ENCODE peak calls at places on chromosomes 2 and 18, in nine cellular contexts. One of them, this sample, is unnamed.

GRCh38 chr18:8609711-8610441 is 639 bp downstream of the RAB12 start:
- DNase-seq in breast epithelium: no peak
- DNase-seq in stimulated activated CD8-positive, alpha-beta memory T cell treated with anti-CD3 and anti-CD28 coated beads, Interleukin-12 subunit alpha, Interleukin-12 subunit beta, amount 100 ng/mL, for 1 hour: no peak
- DNase-seq in AG08396: no peak
- DNase-seq in GM12878: no peak
- DNase-seq in activated CD4-positive, alpha-beta T cell treated with anti-CD3 and anti-CD28 coated beads, Interleukin-2, amount 50 U/mL, for 1 hour: no peak
- DNase-seq in OCI-LY7: peak; percentile 40
- DNase-seq in neural crest cell: peak; percentile 10
- DNase-seq in nephron progenitor cell: peak; percentile 39
- DNase-seq in this sample: peak; percentile 69

GRCh38 chr2:133668547-133668946 is 100.3 kb upstream of the NCKAP5 start:
- DNase-seq in nephron progenitor cell: no peak
- DNase-seq in GM12878: no peak
- DNase-seq in AG08396: no peak
- DNase-seq in OCI-LY7: no peak
- DNase-seq in neural crest cell: no peak
- DNase-seq in breast epithelium: no peak
- DNase-seq in stimulated activated CD8-positive, alpha-beta memory T cell treated with anti-CD3 and anti-CD28 coated beads, Interleukin-12 subunit alpha, Interleukin-12 subunit beta, amount 100 ng/mL, for 1 hour: no peak
- DNase-seq in activated CD4-positive, alpha-beta T cell treated with anti-CD3 and anti-CD28 coated beads, Interleukin-2, amount 50 U/mL, for 1 hour: no peak
- DNase-seq in this sample: no peak

GRCh38 chr2:178211943-178212342 is 17.6 kb downstream of the OSBPL6 start:
- DNase-seq in stimulated activated CD8-positive, alpha-beta memory T cell treated with anti-CD3 and anti-CD28 coated beads, Interleukin-12 subunit alpha, Interleukin-12 subunit beta, amount 100 ng/mL, for 1 hour: no peak
- DNase-seq in neural crest cell: peak; percentile 9
- DNase-seq in activated CD4-positive, alpha-beta T cell treated with anti-CD3 and anti-CD28 coated beads, Interleukin-2, amount 50 U/mL, for 1 hour: no peak
- DNase-seq in OCI-LY7: no peak
- DNase-seq in breast epithelium: no peak
- DNase-seq in AG08396: no peak
- DNase-seq in nephron progenitor cell: no peak
- DNase-seq in GM12878: no peak
- DNase-seq in this sample: no peak

GRCh38 chr2:217909156-217909820 is 93.5 kb downstream of the TNS1 start:
- DNase-seq in nephron progenitor cell: no peak
- DNase-seq in neural crest cell: no peak
- DNase-seq in breast epithelium: no peak
- DNase-seq in AG08396: no peak
- DNase-seq in OCI-LY7: peak; percentile 20
- DNase-seq in activated CD4-positive, alpha-beta T cell treated with anti-CD3 and anti-CD28 coated beads, Interleukin-2, amount 50 U/mL, for 1 hour: no peak
- DNase-seq in GM12878: no peak
- DNase-seq in stimulated activated CD8-positive, alpha-beta memory T cell treated with anti-CD3 and anti-CD28 coated beads, Interleukin-12 subunit alpha, Interleukin-12 subunit beta, amount 100 ng/mL, for 1 hour: no peak
- DNase-seq in this sample: no peak

GRCh38 chr18:50706199-50706598 is 113.6 kb downstream of the MRO start:
- DNase-seq in nephron progenitor cell: no peak
- DNase-seq in stimulated activated CD8-positive, alpha-beta memory T cell treated with anti-CD3 and anti-CD28 coated beads, Interleukin-12 subunit alpha, Interleukin-12 subunit beta, amount 100 ng/mL, for 1 hour: no peak
- DNase-seq in GM12878: no peak
- DNase-seq in OCI-LY7: no peak
- DNase-seq in activated CD4-positive, alpha-beta T cell treated with anti-CD3 and anti-CD28 coated beads, Interleukin-2, amount 50 U/mL, for 1 hour: no peak
- DNase-seq in AG08396: no peak
- DNase-seq in breast epithelium: no peak
- DNase-seq in neural crest cell: no peak
- DNase-seq in this sample: no peak

GRCh38 chr2:46803911-46804670 is 111.5 kb downstream of the MCFD2 start:
- DNase-seq in activated CD4-positive, alpha-beta T cell treated with anti-CD3 and anti-CD28 coated beads, Interleukin-2, amount 50 U/mL, for 1 hour: no peak
- DNase-seq in nephron progenitor cell: no peak
- DNase-seq in breast epithelium: peak; percentile 85
- DNase-seq in neural crest cell: no peak
- DNase-seq in OCI-LY7: no peak
- DNase-seq in GM12878: no peak
- DNase-seq in stimulated activated CD8-positive, alpha-beta memory T cell treated with anti-CD3 and anti-CD28 coated beads, Interleukin-12 subunit alpha, Interleukin-12 subunit beta, amount 100 ng/mL, for 1 hour: no peak
- DNase-seq in AG08396: peak; percentile 83
- DNase-seq in this sample: no peak

GRCh38 chr2:120963997-120964396 is 228.3 kb downstream of the GLI2 start:
- DNase-seq in stimulated activated CD8-positive, alpha-beta memory T cell treated with anti-CD3 and anti-CD28 coated beads, Interleukin-12 subunit alpha, Interleukin-12 subunit beta, amount 100 ng/mL, for 1 hour: no peak
- DNase-seq in AG08396: no peak
- DNase-seq in activated CD4-positive, alpha-beta T cell treated with anti-CD3 and anti-CD28 coated beads, Interleukin-2, amount 50 U/mL, for 1 hour: no peak
- DNase-seq in neural crest cell: no peak
- DNase-seq in nephron progenitor cell: no peak
- DNase-seq in breast epithelium: no peak
- DNase-seq in OCI-LY7: no peak
- DNase-seq in GM12878: no peak
- DNase-seq in this sample: no peak

GRCh38 chr2:121360566-121361300 is 75.7 kb upstream of the TFCP2L1 start:
- DNase-seq in stimulated activated CD8-positive, alpha-beta memory T cell treated with anti-CD3 and anti-CD28 coated beads, Interleukin-12 subunit alpha, Interleukin-12 subunit beta, amount 100 ng/mL, for 1 hour: no peak
- DNase-seq in AG08396: peak; percentile 69
- DNase-seq in GM12878: no peak
- DNase-seq in activated CD4-positive, alpha-beta T cell treated with anti-CD3 and anti-CD28 coated beads, Interleukin-2, amount 50 U/mL, for 1 hour: no peak
- DNase-seq in neural crest cell: no peak
- DNase-seq in nephron progenitor cell: no peak
- DNase-seq in OCI-LY7: no peak
- DNase-seq in breast epithelium: peak; percentile 73
- DNase-seq in this sample: no peak

GRCh38 chr2:111662039-111662740 is 221.8 kb downstream of the ANAPC1 start:
- DNase-seq in breast epithelium: no peak
- DNase-seq in OCI-LY7: no peak
- DNase-seq in GM12878: no peak
- DNase-seq in neural crest cell: no peak
- DNase-seq in nephron progenitor cell: no peak
- DNase-seq in activated CD4-positive, alpha-beta T cell treated with anti-CD3 and anti-CD28 coated beads, Interleukin-2, amount 50 U/mL, for 1 hour: no peak
- DNase-seq in AG08396: peak; percentile 71
- DNase-seq in stimulated activated CD8-positive, alpha-beta memory T cell treated with anti-CD3 and anti-CD28 coated beads, Interleukin-12 subunit alpha, Interleukin-12 subunit beta, amount 100 ng/mL, for 1 hour: no peak
- DNase-seq in this sample: no peak

GRCh38 chr18:11114653-11115052 is 34.7 kb downstream of the PIEZO2 start:
- DNase-seq in activated CD4-positive, alpha-beta T cell treated with anti-CD3 and anti-CD28 coated beads, Interleukin-2, amount 50 U/mL, for 1 hour: no peak
- DNase-seq in stimulated activated CD8-positive, alpha-beta memory T cell treated with anti-CD3 and anti-CD28 coated beads, Interleukin-12 subunit alpha, Interleukin-12 subunit beta, amount 100 ng/mL, for 1 hour: no peak
- DNase-seq in OCI-LY7: no peak
- DNase-seq in nephron progenitor cell: no peak
- DNase-seq in AG08396: no peak
- DNase-seq in neural crest cell: no peak
- DNase-seq in breast epithelium: no peak
- DNase-seq in GM12878: no peak
- DNase-seq in this sample: no peak

GRCh38 chr2:100934504-100935371 is 67.4 kb upstream of the RPL31 start:
- DNase-seq in breast epithelium: no peak
- DNase-seq in GM12878: no peak
- DNase-seq in AG08396: no peak
- DNase-seq in neural crest cell: no peak
- DNase-seq in OCI-LY7: no peak
- DNase-seq in activated CD4-positive, alpha-beta T cell treated with anti-CD3 and anti-CD28 coated beads, Interleukin-2, amount 50 U/mL, for 1 hour: no peak
- DNase-seq in nephron progenitor cell: no peak
- DNase-seq in stimulated activated CD8-positive, alpha-beta memory T cell treated with anti-CD3 and anti-CD28 coated beads, Interleukin-12 subunit alpha, Interleukin-12 subunit beta, amount 100 ng/mL, for 1 hour: no peak
- DNase-seq in this sample: peak; percentile 29

GRCh38 chr2:183179156-183179555 is 54.9 kb downstream of the NUP35 start:
- DNase-seq in AG08396: no peak
- DNase-seq in OCI-LY7: no peak
- DNase-seq in breast epithelium: no peak
- DNase-seq in activated CD4-positive, alpha-beta T cell treated with anti-CD3 and anti-CD28 coated beads, Interleukin-2, amount 50 U/mL, for 1 hour: no peak
- DNase-seq in stimulated activated CD8-positive, alpha-beta memory T cell treated with anti-CD3 and anti-CD28 coated beads, Interleukin-12 subunit alpha, Interleukin-12 subunit beta, amount 100 ng/mL, for 1 hour: no peak
- DNase-seq in nephron progenitor cell: no peak
- DNase-seq in GM12878: no peak
- DNase-seq in neural crest cell: no peak
- DNase-seq in this sample: no peak

GRCh38 chr18:72160504-72161445 is 383.4 kb downstream of the CBLN2 start:
- DNase-seq in breast epithelium: no peak
- DNase-seq in OCI-LY7: no peak
- DNase-seq in nephron progenitor cell: no peak
- DNase-seq in neural crest cell: no peak
- DNase-seq in AG08396: no peak
- DNase-seq in stimulated activated CD8-positive, alpha-beta memory T cell treated with anti-CD3 and anti-CD28 coated beads, Interleukin-12 subunit alpha, Interleukin-12 subunit beta, amount 100 ng/mL, for 1 hour: no peak
- DNase-seq in activated CD4-positive, alpha-beta T cell treated with anti-CD3 and anti-CD28 coated beads, Interleukin-2, amount 50 U/mL, for 1 hour: no peak
- DNase-seq in GM12878: no peak
- DNase-seq in this sample: no peak

GRCh38 chr2:74708883-74709282 is 54.8 kb downstream of the SEMA4F start:
- DNase-seq in breast epithelium: no peak
- DNase-seq in stimulated activated CD8-positive, alpha-beta memory T cell treated with anti-CD3 and anti-CD28 coated beads, Interleukin-12 subunit alpha, Interleukin-12 subunit beta, amount 100 ng/mL, for 1 hour: no peak
- DNase-seq in activated CD4-positive, alpha-beta T cell treated with anti-CD3 and anti-CD28 coated beads, Interleukin-2, amount 50 U/mL, for 1 hour: no peak
- DNase-seq in GM12878: no peak
- DNase-seq in AG08396: no peak
- DNase-seq in OCI-LY7: no peak
- DNase-seq in neural crest cell: no peak
- DNase-seq in nephron progenitor cell: no peak
- DNase-seq in this sample: no peak

GRCh38 chr2:4091013-4091412 is 387.6 kb downstream of the DCDC2C start:
- DNase-seq in stimulated activated CD8-positive, alpha-beta memory T cell treated with anti-CD3 and anti-CD28 coated beads, Interleukin-12 subunit alpha, Interleukin-12 subunit beta, amount 100 ng/mL, for 1 hour: no peak
- DNase-seq in nephron progenitor cell: peak; percentile 9
- DNase-seq in OCI-LY7: no peak
- DNase-seq in neural crest cell: no peak
- DNase-seq in activated CD4-positive, alpha-beta T cell treated with anti-CD3 and anti-CD28 coated beads, Interleukin-2, amount 50 U/mL, for 1 hour: no peak
- DNase-seq in AG08396: no peak
- DNase-seq in GM12878: no peak
- DNase-seq in breast epithelium: no peak
- DNase-seq in this sample: no peak

GRCh38 chr2:214587442-214587841 is 176.6 kb downstream of the VWC2L start:
- DNase-seq in neural crest cell: peak; percentile 11
- DNase-seq in AG08396: no peak
- DNase-seq in GM12878: no peak
- DNase-seq in breast epithelium: no peak
- DNase-seq in nephron progenitor cell: peak; percentile 20
- DNase-seq in activated CD4-positive, alpha-beta T cell treated with anti-CD3 and anti-CD28 coated beads, Interleukin-2, amount 50 U/mL, for 1 hour: no peak
- DNase-seq in OCI-LY7: peak; percentile 7
- DNase-seq in stimulated activated CD8-positive, alpha-beta memory T cell treated with anti-CD3 and anti-CD28 coated beads, Interleukin-12 subunit alpha, Interleukin-12 subunit beta, amount 100 ng/mL, for 1 hour: no peak
- DNase-seq in this sample: no peak

GRCh38 chr2:46521215-46521683 is 41.9 kb downstream of the TMEM247 start:
- DNase-seq in stimulated activated CD8-positive, alpha-beta memory T cell treated with anti-CD3 and anti-CD28 coated beads, Interleukin-12 subunit alpha, Interleukin-12 subunit beta, amount 100 ng/mL, for 1 hour: no peak
- DNase-seq in OCI-LY7: no peak
- DNase-seq in AG08396: peak; percentile 34
- DNase-seq in GM12878: no peak
- DNase-seq in breast epithelium: peak; percentile 56
- DNase-seq in neural crest cell: no peak
- DNase-seq in nephron progenitor cell: no peak
- DNase-seq in activated CD4-positive, alpha-beta T cell treated with anti-CD3 and anti-CD28 coated beads, Interleukin-2, amount 50 U/mL, for 1 hour: no peak
- DNase-seq in this sample: peak; percentile 91

GRCh38 chr2:30784682-30785081 is 22.6 kb downstream of the CAPN13 start:
- DNase-seq in nephron progenitor cell: no peak
- DNase-seq in breast epithelium: no peak
- DNase-seq in GM12878: no peak
- DNase-seq in stimulated activated CD8-positive, alpha-beta memory T cell treated with anti-CD3 and anti-CD28 coated beads, Interleukin-12 subunit alpha, Interleukin-12 subunit beta, amount 100 ng/mL, for 1 hour: no peak
- DNase-seq in AG08396: no peak
- DNase-seq in activated CD4-positive, alpha-beta T cell treated with anti-CD3 and anti-CD28 coated beads, Interleukin-2, amount 50 U/mL, for 1 hour: no peak
- DNase-seq in OCI-LY7: no peak
- DNase-seq in neural crest cell: no peak
- DNase-seq in this sample: no peak

GRCh38 chr2:24886114-24886501 is 33.9 kb downstream of the ADCY3 start:
- DNase-seq in nephron progenitor cell: no peak
- DNase-seq in stimulated activated CD8-positive, alpha-beta memory T cell treated with anti-CD3 and anti-CD28 coated beads, Interleukin-12 subunit alpha, Interleukin-12 subunit beta, amount 100 ng/mL, for 1 hour: no peak
- DNase-seq in GM12878: no peak
- DNase-seq in neural crest cell: no peak
- DNase-seq in OCI-LY7: no peak
- DNase-seq in breast epithelium: no peak
- DNase-seq in activated CD4-positive, alpha-beta T cell treated with anti-CD3 and anti-CD28 coated beads, Interleukin-2, amount 50 U/mL, for 1 hour: no peak
- DNase-seq in AG08396: no peak
- DNase-seq in this sample: no peak

GRCh38 chr18:8780227-8780626 is 74.9 kb downstream of the MTCL1 start:
- DNase-seq in OCI-LY7: no peak
- DNase-seq in GM12878: no peak
- DNase-seq in activated CD4-positive, alpha-beta T cell treated with anti-CD3 and anti-CD28 coated beads, Interleukin-2, amount 50 U/mL, for 1 hour: no peak
- DNase-seq in breast epithelium: no peak
- DNase-seq in AG08396: no peak
- DNase-seq in nephron progenitor cell: peak; percentile 26
- DNase-seq in stimulated activated CD8-positive, alpha-beta memory T cell treated with anti-CD3 and anti-CD28 coated beads, Interleukin-12 subunit alpha, Interleukin-12 subunit beta, amount 100 ng/mL, for 1 hour: no peak
- DNase-seq in neural crest cell: no peak
- DNase-seq in this sample: no peak

GRCh38 chr2:152465541-152465940 is 130.6 kb downstream of the FMNL2 start:
- DNase-seq in breast epithelium: no peak
- DNase-seq in nephron progenitor cell: no peak
- DNase-seq in activated CD4-positive, alpha-beta T cell treated with anti-CD3 and anti-CD28 coated beads, Interleukin-2, amount 50 U/mL, for 1 hour: no peak
- DNase-seq in OCI-LY7: no peak
- DNase-seq in stimulated activated CD8-positive, alpha-beta memory T cell treated with anti-CD3 and anti-CD28 coated beads, Interleukin-12 subunit alpha, Interleukin-12 subunit beta, amount 100 ng/mL, for 1 hour: no peak
- DNase-seq in GM12878: no peak
- DNase-seq in neural crest cell: no peak
- DNase-seq in AG08396: no peak
- DNase-seq in this sample: no peak

GRCh38 chr2:240595381-240596079 is 9.0 kb downstream of the CAPN10 start:
- DNase-seq in stimulated activated CD8-positive, alpha-beta memory T cell treated with anti-CD3 and anti-CD28 coated beads, Interleukin-12 subunit alpha, Interleukin-12 subunit beta, amount 100 ng/mL, for 1 hour: no peak
- DNase-seq in nephron progenitor cell: peak; percentile 55
- DNase-seq in breast epithelium: no peak
- DNase-seq in activated CD4-positive, alpha-beta T cell treated with anti-CD3 and anti-CD28 coated beads, Interleukin-2, amount 50 U/mL, for 1 hour: no peak
- DNase-seq in AG08396: peak; percentile 68
- DNase-seq in GM12878: no peak
- DNase-seq in neural crest cell: peak; percentile 51
- DNase-seq in OCI-LY7: peak; percentile 43
- DNase-seq in this sample: peak; percentile 57